ENCODE peak calls at places on chromosomes 11 and 22, in ten cellular contexts. V is HCT116, X is endothelial cell of umbilical vein, B is H54, S is NB4, E is suprapubic skin, T is sigmoid colon, L is body of pancreas, K is right lobe of liver, H is tibial nerve. R is an unnamed sample.

GRCh38 chr11:79150320-79150719 is 290.5 kb downstream of the TENM4 start:
- DNase-seq in S (peak; percentile 64), E (no peak), L (no peak), X (no peak), T (no peak), K (no peak), H (no peak), B (no peak), V (no peak), R (no peak)

GRCh38 chr11:62669420-62670161 is 1.9 kb upstream of the UQCC3 start:
- DNase-seq in T (no peak), X (no peak), V (no peak), B (no peak), H (no peak), L (peak; percentile 82), S (peak; percentile 33), K (peak; percentile 80), E (no peak), R (no peak)

GRCh38 chr22:47394504-47395440 is 632.3 kb downstream of the TBC1D22A start:
- DNase-seq in X (no peak), H (no peak), V (no peak), L (no peak), T (no peak), K (no peak), S (no peak), B (no peak), E (peak; percentile 50), R (no peak)

GRCh38 chr11:120801801-120802689 is 221.9 kb upstream of the TBCEL start:
- DNase-seq in S (peak; percentile 52), V (peak; percentile 32), H (peak; percentile 73), L (peak; percentile 57), B (peak; percentile 45), K (no peak), T (peak; percentile 72), X (peak; percentile 58), E (no peak), R (no peak)

GRCh38 chr11:132770802-132771545 is 761.3 kb downstream of the OPCML start:
- DNase-seq in E (no peak), H (no peak), T (no peak), B (no peak), S (no peak), V (no peak), X (no peak), L (no peak), K (no peak), R (no peak)

GRCh38 chr22:23836281-23836680 is 2.5 kb downstream of the DERL3 start:
- DNase-seq in S (no peak), L (no peak), T (peak; percentile 50), V (no peak), X (no peak), E (no peak), H (no peak), K (peak; percentile 39), B (no peak), R (no peak)

GRCh38 chr22:30439226-30439625 is 13.7 kb downstream of the MTFP1 start:
- DNase-seq in T (no peak), K (peak; percentile 16), S (no peak), V (no peak), B (no peak), H (no peak), L (no peak), E (no peak), X (no peak), R (no peak)

GRCh38 chr11:27040302-27041115 is at the start of gene BBOX1:
- DNase-seq in T (no peak), E (no peak), L (peak; percentile 35), B (no peak), H (no peak), K (no peak), X (no peak), S (no peak), V (no peak), R (no peak)

GRCh38 chr11:104028476-104028875 is 8.0 kb upstream of the DDI1 start:
- DNase-seq in B (no peak), E (no peak), K (no peak), X (no peak), T (no peak), S (no peak), V (no peak), L (no peak), H (no peak), R (no peak)

GRCh38 chr11:15618583-15619032 is 503.9 kb downstream of the INSC start:
- DNase-seq in E (no peak), B (no peak), T (no peak), X (no peak), H (no peak), K (no peak), V (no peak), S (no peak), L (no peak), R (no peak)

GRCh38 chr11:19422257-19422656 is 181.5 kb upstream of the E2F8 start:
- DNase-seq in B (no peak), T (no peak), L (no peak), V (no peak), S (no peak), X (no peak), K (no peak), E (no peak), H (no peak), R (no peak)

GRCh38 chr11:47192111-47192510 is 5.9 kb upstream of the PACSIN3 start:
- DNase-seq in L (no peak), V (no peak), K (no peak), X (no peak), H (no peak), S (no peak), E (no peak), B (no peak), T (no peak), R (no peak)

GRCh38 chr11:1852885-1853284 is at the start of gene LSP1:
- DNase-seq in T (no peak), X (no peak), E (no peak), V (no peak), L (no peak), H (no peak), K (no peak), S (peak; percentile 94), B (no peak), R (no peak)
- TF ChIP-seq POLR2A in T (no peak), X (no peak), E (no peak), V (no peak), L (peak; percentile 6), H (no peak), K (no peak), S (no peak), B (no peak), R (no peak)

GRCh38 chr11:56855217-56855616 is 106.7 kb upstream of the OR9G4 start:
- DNase-seq in S (no peak), B (no peak), H (no peak), E (no peak), X (no peak), V (no peak), K (no peak), T (no peak), L (no peak), R (no peak)
- TF ChIP-seq POLR2A in S (no peak), B (no peak), H (no peak), E (no peak), X (no peak), V (no peak), K (no peak), T (no peak), L (no peak), R (no peak)

DNA sequence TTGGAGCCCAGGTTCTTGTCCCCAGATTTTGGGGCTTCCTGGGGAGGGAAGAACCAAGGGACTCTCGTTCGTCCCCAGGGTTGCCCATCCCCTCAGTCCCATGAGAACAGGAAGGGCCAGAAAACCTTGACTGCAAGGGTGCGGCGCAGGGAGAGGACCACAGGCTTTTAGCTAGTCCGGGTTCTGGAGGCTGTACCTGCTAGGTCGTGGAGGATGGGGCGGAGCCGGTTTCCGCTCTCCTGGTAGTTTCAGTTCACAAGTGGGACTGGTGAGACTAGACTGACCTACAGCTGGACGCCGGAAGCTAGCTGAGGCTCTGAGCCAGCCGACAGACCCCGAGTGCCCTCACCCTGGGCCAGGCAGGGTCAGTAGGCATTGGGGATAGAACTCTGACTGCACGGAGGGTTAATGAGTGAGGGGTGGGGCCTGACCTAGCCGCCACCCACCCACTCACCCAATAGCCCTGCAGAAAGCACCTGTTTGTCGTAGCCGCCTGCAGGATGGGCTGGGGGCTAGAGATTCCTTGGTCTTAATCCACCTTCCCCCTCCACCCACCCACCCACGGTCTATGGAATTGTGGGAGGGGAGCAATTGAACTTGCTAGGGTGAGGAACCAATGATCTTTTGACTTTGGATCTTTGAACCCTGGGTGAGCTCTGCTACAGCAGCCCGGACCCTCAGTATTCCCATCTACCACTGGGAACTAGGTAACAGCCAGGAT is 1.5 kb downstream of the MAFF start:
- DNase-seq in S (no peak), L (peak; percentile 82), T (peak; percentile 81), K (peak; percentile 83), V (no peak), X (peak; percentile 54), E (no peak), B (no peak), H (no peak), R (peak; percentile 47)
- TF ChIP-seq POLR2A in S (no peak), L (peak; percentile 65), T (peak; percentile 28), K (peak; percentile 26), V (no peak), X (no peak), E (no peak), B (no peak), H (no peak), R (no peak)

DNA sequence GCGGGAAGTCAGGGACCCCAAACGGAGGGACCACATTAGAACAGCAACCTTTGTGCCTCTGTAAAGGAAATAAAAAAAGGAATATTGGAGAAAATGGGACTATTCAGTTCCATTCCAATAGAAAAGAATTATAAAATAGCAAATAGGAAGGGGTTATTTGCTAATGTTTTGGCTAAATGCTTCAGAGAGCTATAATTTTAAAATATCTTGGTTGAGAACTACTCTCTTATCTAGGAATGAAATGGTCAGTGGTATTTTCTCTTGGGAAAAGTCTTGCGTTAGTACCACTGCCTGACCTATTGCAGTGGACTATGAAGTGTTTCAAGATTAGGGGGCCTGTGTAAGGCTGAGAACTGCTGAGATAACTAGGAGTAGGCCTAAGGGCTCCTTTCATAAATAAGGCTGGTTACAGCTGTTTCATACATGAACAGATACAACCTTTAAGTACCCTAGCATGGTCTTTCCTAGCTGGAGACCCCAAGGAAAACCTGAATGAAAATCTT is 6.9 kb upstream of the WEE1 start:
- DNase-seq in E (no peak), V (no peak), X (no peak), K (no peak), B (no peak), H (no peak), T (no peak), S (no peak), L (no peak), R (no peak)
- TF ChIP-seq POLR2A in E (no peak), V (no peak), X (no peak), K (no peak), B (no peak), H (no peak), T (no peak), S (no peak), L (no peak), R (no peak)